ENCODE peak calls at places on chromosomes 13 and 19, in five cellular contexts. V is tibial nerve, M is ovary, Q is GM12878, N is H1. L is an unnamed sample.

GRCh38 chr19:32138416-32138815 is 207.0 kb upstream of the ZNF507 start:
- DNase-seq in V (no peak), M (no peak), Q (no peak), N (no peak), L (no peak)

GRCh38 chr19:47541507-47541906 is 26.6 kb upstream of the NAPA start:
- DNase-seq in V (no peak), M (no peak), Q (peak; percentile 13), N (no peak), L (no peak)

GRCh38 chr13:89150362-89150761 is 1479.2 kb downstream of the SLITRK5 start:
- DNase-seq in V (no peak), M (no peak), Q (no peak), N (no peak), L (no peak)

GRCh38 chr13:107743983-107744382 is 471.4 kb downstream of the LIG4 start:
- DNase-seq in V (no peak), M (no peak), Q (no peak), N (no peak), L (no peak)

GRCh38 chr13:32153056-32153455 is 121.5 kb downstream of the FRY start:
- DNase-seq in V (no peak), M (no peak), Q (no peak), N (no peak), L (no peak)

GRCh38 chr19:19342086-19343015 is 21.7 kb downstream of the MAU2 start:
- DNase-seq in V (no peak), M (peak; percentile 57), Q (no peak), N (peak; percentile 95), L (peak; percentile 93)

GRCh38 chr13:23724196-23724970 is 154.2 kb downstream of the TNFRSF19 start:
- DNase-seq in V (no peak), M (no peak), Q (no peak), N (no peak), L (no peak)

GRCh38 chr13:22108283-22108897 is 437.5 kb downstream of the FGF9 start:
- DNase-seq in V (no peak), M (no peak), Q (no peak), N (no peak), L (no peak)

GRCh38 chr13:94464771-94465170 is 14.7 kb downstream of the DCT start:
- DNase-seq in V (no peak), M (no peak), Q (no peak), N (no peak), L (no peak)

GRCh38 chr13:105436946-105437345 is 1098.5 kb downstream of the EFNB2 start:
- DNase-seq in V (no peak), M (no peak), Q (no peak), N (no peak), L (no peak)

GRCh38 chr19:10593820-10594637 is 6.9 kb upstream of the AP1M2 start:
- DNase-seq in V (peak; percentile 75), M (no peak), Q (peak; percentile 72), N (no peak), L (peak; percentile 57)

GRCh38 chr13:103067751-103068563 is 1.7 kb upstream of the SLC10A2 start:
- DNase-seq in V (no peak), M (no peak), Q (peak; percentile 72), N (peak; percentile 57), L (no peak)

GRCh38 chr13:72556945-72557344 is 170.5 kb downstream of the MZT1 start:
- DNase-seq in V (no peak), M (no peak), Q (no peak), N (no peak), L (no peak)

GRCh38 chr13:23160241-23161175 is 20.3 kb upstream of the SGCG start:
- DNase-seq in V (no peak), M (no peak), Q (no peak), N (peak; percentile 68), L (peak; percentile 85)

GRCh38 chr19:39327990-39328705 is 7.5 kb upstream of the LRFN1 start:
- DNase-seq in V (peak; percentile 83), M (peak; percentile 87), Q (no peak), N (peak; percentile 99), L (peak; percentile 96)

GRCh38 chr19:38134538-38135149 is 89.4 kb downstream of the DPF1 start:
- DNase-seq in V (no peak), M (no peak), Q (no peak), N (peak; percentile 69), L (no peak)

GRCh38 chr13:44159633-44160279 is 213.9 kb upstream of the SERP2 start:
- DNase-seq in V (no peak), M (no peak), Q (no peak), N (no peak), L (no peak)

GRCh38 chr13:48801255-48801654 is 147.5 kb downstream of the CYSLTR2 start:
- DNase-seq in V (no peak), M (no peak), Q (no peak), N (no peak), L (no peak)

GRCh38 chr19:12840091-12841079 is 2.1 kb downstream of the MAST1 start:
- DNase-seq in V (no peak), M (peak; percentile 43), Q (no peak), N (peak; percentile 100), L (no peak)

GRCh38 chr19:12837225-12837624 is 1.1 kb upstream of the MAST1 start:
- DNase-seq in V (no peak), M (no peak), Q (no peak), N (no peak), L (no peak)

GRCh38 chr19:12838182-12838890 is at the start of gene MAST1:
- DNase-seq in V (no peak), M (no peak), Q (no peak), N (peak; percentile 86), L (peak; percentile 40)

GRCh38 chr19:12841094-12841493 is 2.8 kb downstream of the MAST1 start:
- DNase-seq in V (no peak), M (no peak), Q (no peak), N (peak; percentile 96), L (peak; percentile 80)

GRCh38 chr19:12838893-12839656 is 760 bp downstream of the MAST1 start:
- DNase-seq in V (no peak), M (no peak), Q (no peak), N (no peak), L (no peak)
- TF ChIP-seq EP300 in V (no peak), M (no peak), Q (no peak), N (no peak), L (no peak)

DNA sequence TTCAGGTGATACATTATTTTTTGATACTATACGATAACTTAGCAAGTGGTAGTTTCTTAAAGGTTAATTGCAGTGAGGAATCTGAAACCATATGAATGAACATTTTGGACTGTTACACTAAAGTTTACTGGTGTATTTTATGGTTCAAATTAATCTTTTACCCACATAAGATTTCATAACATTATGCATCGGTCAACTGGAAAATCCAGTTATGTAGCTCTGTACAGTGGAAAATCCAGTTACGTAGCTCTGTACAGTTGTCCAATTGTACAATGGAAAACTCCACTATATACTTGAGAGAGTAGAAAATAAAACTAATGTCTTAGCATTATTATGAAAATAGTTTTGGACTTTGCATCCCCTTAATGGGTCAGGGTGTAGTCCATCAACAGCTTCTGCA is 2.0 kb upstream of the UBAC2 start:
- DNase-seq in V (no peak), M (no peak), Q (no peak), N (no peak), L (no peak)
- TF ChIP-seq EP300 in V (no peak), M (no peak), Q (no peak), N (no peak), L (no peak)

GRCh38 chr13:75769141-75769905 is 133.2 kb downstream of the LMO7 start:
- DNase-seq in V (no peak), M (no peak), Q (no peak), N (no peak), L (no peak)
- TF ChIP-seq EP300 in V (no peak), M (no peak), Q (no peak), N (no peak), L (no peak)

GRCh38 chr13:80360298-80360827 is 19.4 kb upstream of the SPRY2 start:
- DNase-seq in V (no peak), M (no peak), Q (no peak), N (no peak), L (no peak)

GRCh38 chr13:80362488-80362887 is 21.6 kb upstream of the SPRY2 start:
- DNase-seq in V (no peak), M (no peak), Q (no peak), N (no peak), L (no peak)

GRCh38 chr13:80361298-80361697 is 20.4 kb upstream of the SPRY2 start:
- DNase-seq in V (no peak), M (no peak), Q (no peak), N (no peak), L (no peak)

GRCh38 chr13:80363890-80364503 is 23.1 kb upstream of the SPRY2 start:
- DNase-seq in V (no peak), M (no peak), Q (no peak), N (no peak), L (no peak)

DNA sequence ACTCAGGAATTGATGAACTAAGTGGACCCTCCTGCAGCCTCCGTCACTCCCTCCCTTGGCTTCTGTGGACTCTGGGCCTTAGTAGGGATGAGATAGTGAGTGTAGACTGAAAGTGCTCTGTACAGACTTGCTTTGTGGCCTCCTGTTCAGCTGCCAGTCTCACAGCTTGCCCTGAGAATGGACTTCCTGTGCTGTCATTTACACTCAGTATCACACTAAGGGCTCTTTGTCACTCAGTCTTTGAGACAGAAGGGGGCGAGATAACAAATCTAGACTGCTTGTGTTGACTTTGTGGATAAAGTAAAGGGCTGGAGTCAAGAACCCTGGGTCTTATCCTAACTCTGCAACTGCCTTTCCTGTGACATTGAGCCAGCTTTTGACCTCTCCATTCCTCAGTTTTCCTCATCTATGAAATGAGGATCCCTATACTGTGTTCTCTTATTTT is 21.0 kb upstream of the SPRY2 start:
- DNase-seq in V (no peak), M (no peak), Q (no peak), N (no peak), L (no peak)
- TF ChIP-seq EP300 in V (peak; percentile 30), M (no peak), Q (no peak), N (no peak), L (no peak)

GRCh38 chr13:70758932-70759331 is 650.7 kb upstream of the KLHL1 start:
- DNase-seq in V (no peak), M (no peak), Q (no peak), N (no peak), L (no peak)
- TF ChIP-seq EP300 in V (no peak), M (no peak), Q (no peak), N (no peak), L (no peak)

GRCh38 chr19:55216461-55217198 is 7.3 kb upstream of the PTPRH start:
- DNase-seq in V (peak; percentile 43), M (peak; percentile 68), Q (no peak), N (peak; percentile 96), L (peak; percentile 58)
- TF ChIP-seq EP300 in V (peak; percentile 48), M (no peak), Q (no peak), N (peak; percentile 86), L (no peak)

DNA sequence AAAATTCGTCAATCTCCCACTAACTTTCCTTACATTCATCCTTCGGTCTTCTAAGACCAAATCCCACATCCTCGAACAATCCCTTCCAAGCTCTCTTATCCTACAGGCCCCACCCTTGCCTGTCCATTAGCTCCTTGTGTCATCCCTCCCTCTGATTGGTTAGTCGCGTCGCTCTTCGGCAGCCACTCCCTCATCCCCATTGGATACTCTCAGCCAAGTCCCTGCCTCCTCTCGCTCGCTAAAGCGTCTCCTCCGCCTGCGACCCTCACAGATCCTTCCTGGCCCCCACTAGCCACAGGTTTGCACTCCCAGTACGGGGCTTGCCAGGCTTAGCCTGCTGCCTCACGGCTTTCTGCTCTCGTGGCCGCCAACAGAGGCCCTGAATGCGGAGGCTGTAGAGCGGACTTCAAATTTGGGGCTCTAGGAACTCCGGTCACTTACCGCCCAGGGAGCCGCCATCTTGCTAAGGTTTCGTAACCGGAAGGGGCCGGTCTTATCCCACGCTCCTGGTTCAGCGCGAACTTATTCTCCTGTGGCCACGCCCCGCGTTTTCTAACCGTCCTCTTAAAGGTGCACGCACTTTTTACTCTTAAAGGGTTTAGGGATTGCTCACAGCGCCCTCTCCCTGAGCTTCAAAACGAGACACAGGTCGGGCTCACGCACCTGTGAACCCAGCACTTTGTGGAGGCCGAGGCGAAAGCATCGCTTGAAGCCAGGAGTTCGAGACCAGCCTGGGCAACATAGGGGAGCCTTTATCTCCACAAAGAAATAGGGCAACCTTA is at the start of gene DMAC2:
- DNase-seq in V (peak; percentile 96), M (peak; percentile 91), Q (peak; percentile 89), N (peak; percentile 96), L (peak; percentile 86)
- TF ChIP-seq EP300 in V (peak; percentile 94), M (peak; percentile 17), Q (no peak), N (no peak), L (no peak)